ENCODE peak calls at places on chromosomes 4 and X, in ten cellular contexts. X, Z, E, O, V, A, M, K, G and S are unnamed samples.

GRCh38 chr4:4762909-4763814 is 96.3 kb upstream of the MSX1 start:
- DNase-seq in X (no peak), Z (peak), E (peak), O (no peak), V (no peak), A (no peak), M (peak), K (no peak), G (peak), S (no peak)

GRCh38 chr4:8585186-8585585 is 5.0 kb downstream of the GPR78 start:
- DNase-seq in X (peak), Z (no peak), E (no peak), O (no peak), V (no peak), A (no peak), M (no peak), K (no peak), G (peak), S (no peak)

GRCh38 chr4:20046179-20046578 is 205.5 kb upstream of the SLIT2 start:
- DNase-seq in X (no peak), Z (no peak), E (no peak), O (no peak), V (no peak), A (no peak), M (no peak), K (no peak), G (no peak), S (no peak)

GRCh38 chrX:71637848-71638247 is 19.5 kb upstream of the CXCR3 start:
- DNase-seq in X (no peak), Z (no peak), E (no peak), O (no peak), V (no peak), A (no peak), M (no peak), K (no peak), G (no peak), S (no peak)

GRCh38 chr4:151855747-151856146 is 94.9 kb upstream of the GATB start:
- DNase-seq in X (no peak), Z (no peak), E (no peak), O (no peak), V (no peak), A (no peak), M (no peak), K (no peak), G (no peak), S (no peak)

GRCh38 chr4:174749091-174749490 is 80.0 kb downstream of the GLRA3 start:
- DNase-seq in X (no peak), Z (no peak), E (no peak), O (no peak), V (no peak), A (no peak), M (no peak), K (no peak), G (peak), S (no peak)

GRCh38 chr4:7967501-7968261 is 28.0 kb upstream of the AFAP1 start:
- DNase-seq in X (no peak), Z (no peak), E (no peak), O (no peak), V (no peak), A (peak), M (no peak), K (no peak), G (peak), S (no peak)

GRCh38 chr4:143531368-143531767 is 17.9 kb downstream of the SMARCA5 start:
- DNase-seq in X (peak), Z (no peak), E (no peak), O (no peak), V (no peak), A (peak), M (no peak), K (no peak), G (peak), S (no peak)

GRCh38 chrX:24231169-24231568 is 81.6 kb downstream of the ZFX start:
- DNase-seq in X (no peak), Z (peak), E (no peak), O (no peak), V (no peak), A (no peak), M (peak), K (no peak), G (peak), S (no peak)

GRCh38 chr4:52968696-52969095 is 106.6 kb downstream of the RASL11B start:
- DNase-seq in X (no peak), Z (no peak), E (no peak), O (no peak), V (no peak), A (peak), M (no peak), K (no peak), G (no peak), S (no peak)

GRCh38 chrX:139560221-139560620 is 29.7 kb downstream of the F9 start:
- DNase-seq in X (no peak), Z (no peak), E (no peak), O (no peak), V (no peak), A (no peak), M (no peak), K (no peak), G (peak), S (no peak)